ENCODE peak calls at places on chromosomes 2 and 18, in four cellular contexts. One of them, this sample, is unnamed.

GRCh38 chr2:71505086-71505769 is 51.9 kb downstream of the DYSF start:
- DNase-seq in stimulated activated CD8-positive, alpha-beta memory T cell treated with anti-CD3 and anti-CD28 coated beads, Interleukin-15, amount 100 ng/mL, for 24 hours: no peak
- DNase-seq in left lung: no peak
- DNase-seq in NCI-H1417: peak
- DNase-seq in this sample: no peak

GRCh38 chr18:35376393-35376741 is 770 bp downstream of the ZNF396 start:
- DNase-seq in stimulated activated CD8-positive, alpha-beta memory T cell treated with anti-CD3 and anti-CD28 coated beads, Interleukin-15, amount 100 ng/mL, for 24 hours: peak
- DNase-seq in left lung: peak
- DNase-seq in NCI-H1417: peak
- DNase-seq in this sample: no peak

GRCh38 chr2:216660496-216660895 is 27.3 kb downstream of the IGFBP2 start:
- DNase-seq in stimulated activated CD8-positive, alpha-beta memory T cell treated with anti-CD3 and anti-CD28 coated beads, Interleukin-15, amount 100 ng/mL, for 24 hours: no peak
- DNase-seq in left lung: no peak
- DNase-seq in NCI-H1417: no peak
- DNase-seq in this sample: no peak

GRCh38 chr18:52275817-52276216 is 64.2 kb upstream of the DCC start:
- DNase-seq in stimulated activated CD8-positive, alpha-beta memory T cell treated with anti-CD3 and anti-CD28 coated beads, Interleukin-15, amount 100 ng/mL, for 24 hours: no peak
- DNase-seq in left lung: no peak
- DNase-seq in NCI-H1417: no peak
- DNase-seq in this sample: no peak

GRCh38 chr2:67871696-67872320 is 191.0 kb downstream of the C1D start:
- DNase-seq in stimulated activated CD8-positive, alpha-beta memory T cell treated with anti-CD3 and anti-CD28 coated beads, Interleukin-15, amount 100 ng/mL, for 24 hours: no peak
- DNase-seq in left lung: peak
- DNase-seq in NCI-H1417: no peak
- DNase-seq in this sample: no peak

GRCh38 chr2:66766582-66766981 is 331.7 kb downstream of the MEIS1 start:
- DNase-seq in stimulated activated CD8-positive, alpha-beta memory T cell treated with anti-CD3 and anti-CD28 coated beads, Interleukin-15, amount 100 ng/mL, for 24 hours: no peak
- DNase-seq in left lung: no peak
- DNase-seq in NCI-H1417: no peak
- DNase-seq in this sample: no peak

GRCh38 chr2:133787207-133787606 is 218.9 kb upstream of the NCKAP5 start:
- DNase-seq in stimulated activated CD8-positive, alpha-beta memory T cell treated with anti-CD3 and anti-CD28 coated beads, Interleukin-15, amount 100 ng/mL, for 24 hours: no peak
- DNase-seq in left lung: no peak
- DNase-seq in NCI-H1417: no peak
- DNase-seq in this sample: no peak

GRCh38 chr2:71452565-71452964 is 796 bp upstream of the DYSF start:
- DNase-seq in stimulated activated CD8-positive, alpha-beta memory T cell treated with anti-CD3 and anti-CD28 coated beads, Interleukin-15, amount 100 ng/mL, for 24 hours: no peak
- DNase-seq in left lung: peak
- DNase-seq in NCI-H1417: peak
- DNase-seq in this sample: no peak

GRCh38 chr2:105569616-105570015 is 170.8 kb upstream of the FHL2 start:
- DNase-seq in stimulated activated CD8-positive, alpha-beta memory T cell treated with anti-CD3 and anti-CD28 coated beads, Interleukin-15, amount 100 ng/mL, for 24 hours: no peak
- DNase-seq in left lung: no peak
- DNase-seq in NCI-H1417: no peak
- DNase-seq in this sample: no peak